ENCODE peak calls at places on chromosomes 6 and 20, in five cellular contexts. One of them, this sample, is unnamed.

GRCh38 chr6:163415176-163415619 is 680 bp downstream of the QKI start:
- DNase-seq in left cardiac atrium: no peak
- DNase-seq in hepatic stellate cell: no peak
- DNase-seq in stimulated activated naive CD8-positive, alpha-beta T cell treated with anti-CD3 and anti-CD28 coated beads, Interleukin-15, amount 100 ng/mL, for 72 hours: peak
- DNase-seq in WTC11: no peak
- DNase-seq in this sample: peak

GRCh38 chr6:125792172-125792571 is 1.4 kb downstream of the NCOA7 start:
- DNase-seq in left cardiac atrium: no peak
- DNase-seq in hepatic stellate cell: no peak
- DNase-seq in stimulated activated naive CD8-positive, alpha-beta T cell treated with anti-CD3 and anti-CD28 coated beads, Interleukin-15, amount 100 ng/mL, for 72 hours: no peak
- DNase-seq in WTC11: no peak
- DNase-seq in this sample: no peak

GRCh38 chr20:40232288-40232687 is 456.7 kb downstream of the MAFB start:
- DNase-seq in left cardiac atrium: no peak
- DNase-seq in hepatic stellate cell: no peak
- DNase-seq in stimulated activated naive CD8-positive, alpha-beta T cell treated with anti-CD3 and anti-CD28 coated beads, Interleukin-15, amount 100 ng/mL, for 72 hours: no peak
- DNase-seq in WTC11: no peak
- DNase-seq in this sample: no peak

GRCh38 chr20:63269724-63270123 is 2.9 kb upstream of the ARFGAP1 start:
- DNase-seq in left cardiac atrium: no peak
- DNase-seq in hepatic stellate cell: no peak
- DNase-seq in stimulated activated naive CD8-positive, alpha-beta T cell treated with anti-CD3 and anti-CD28 coated beads, Interleukin-15, amount 100 ng/mL, for 72 hours: no peak
- DNase-seq in WTC11: no peak
- DNase-seq in this sample: no peak

GRCh38 chr6:29576056-29576455 is 8.9 kb upstream of the OR2H2 start:
- DNase-seq in left cardiac atrium: no peak
- DNase-seq in hepatic stellate cell: no peak
- DNase-seq in stimulated activated naive CD8-positive, alpha-beta T cell treated with anti-CD3 and anti-CD28 coated beads, Interleukin-15, amount 100 ng/mL, for 72 hours: no peak
- DNase-seq in WTC11: no peak
- DNase-seq in this sample: no peak

GRCh38 chr6:122833229-122833556 is 44.1 kb downstream of the SMPDL3A start:
- DNase-seq in left cardiac atrium: no peak
- DNase-seq in hepatic stellate cell: no peak
- DNase-seq in stimulated activated naive CD8-positive, alpha-beta T cell treated with anti-CD3 and anti-CD28 coated beads, Interleukin-15, amount 100 ng/mL, for 72 hours: no peak
- DNase-seq in WTC11: no peak
- DNase-seq in this sample: no peak

GRCh38 chr6:51495016-51495805 is 592.2 kb downstream of the PKHD1 start:
- DNase-seq in left cardiac atrium: no peak
- DNase-seq in hepatic stellate cell: no peak
- DNase-seq in stimulated activated naive CD8-positive, alpha-beta T cell treated with anti-CD3 and anti-CD28 coated beads, Interleukin-15, amount 100 ng/mL, for 72 hours: no peak
- DNase-seq in WTC11: peak
- DNase-seq in this sample: no peak

GRCh38 chr6:117395164-117395563 is 30.6 kb downstream of the ROS1 start:
- DNase-seq in left cardiac atrium: no peak
- DNase-seq in hepatic stellate cell: no peak
- DNase-seq in stimulated activated naive CD8-positive, alpha-beta T cell treated with anti-CD3 and anti-CD28 coated beads, Interleukin-15, amount 100 ng/mL, for 72 hours: no peak
- DNase-seq in WTC11: no peak
- DNase-seq in this sample: no peak

This sample was measured in DND-41.